ENCODE peak calls at places on chromosomes 6 and 20, in four cellular contexts. S is HCT116, O is K562, R is HepG2. K is an unnamed sample.

GRCh38 chr6:170344631-170345576 is 38.3 kb downstream of the FAM120B start:
- DNase-seq in S (peak; percentile 54), O (no peak), R (peak; percentile 55), K (no peak)

GRCh38 chr6:90328004-90328403 is 31.4 kb upstream of the BACH2 start:
- DNase-seq in S (no peak), O (no peak), R (no peak), K (peak; percentile 13)

GRCh38 chr6:53326372-53327016 is 22.3 kb downstream of the ELOVL5 start:
- DNase-seq in S (peak; percentile 85), O (no peak), R (no peak), K (peak; percentile 85)

GRCh38 chr20:50285376-50286173 is 94.9 kb downstream of the CEBPB start:
- DNase-seq in S (no peak), O (no peak), R (no peak), K (no peak)

GRCh38 chr6:25012657-25013056 is 76.9 kb upstream of the RIPOR2 start:
- DNase-seq in S (no peak), O (no peak), R (no peak), K (no peak)

GRCh38 chr20:36936341-36936740 is 15.2 kb downstream of the SAMHD1 start:
- DNase-seq in S (no peak), O (no peak), R (no peak), K (no peak)

GRCh38 chr6:43107344-43108062 is 31.4 kb downstream of the PTK7 start:
- DNase-seq in S (no peak), O (no peak), R (no peak), K (no peak)

GRCh38 chr20:48785256-48785655 is 42.5 kb downstream of the PREX1 start:
- DNase-seq in S (no peak), O (no peak), R (no peak), K (no peak)

GRCh38 chr6:81049425-81050042 is 702.9 kb downstream of the TENT5A start:
- DNase-seq in S (no peak), O (no peak), R (no peak), K (no peak)

GRCh38 chr20:59939879-59940128 is 301 bp downstream of the PPP1R3D start:
- DNase-seq in S (no peak), O (no peak), R (no peak), K (no peak)

GRCh38 chr20:19699132-19699971 is 58.7 kb upstream of the RIN2 start:
- DNase-seq in S (peak; percentile 10), O (no peak), R (no peak), K (no peak)

GRCh38 chr6:113381957-113382356 is 475.2 kb upstream of the MARCKS start:
- DNase-seq in S (no peak), O (no peak), R (no peak), K (no peak)
- TF ChIP-seq TCF7L2 in S (no peak), O (no peak), R (no peak), K (no peak)

GRCh38 chr6:7646394-7646793 is 56.4 kb downstream of the SNRNP48 start:
- DNase-seq in S (no peak), O (no peak), R (no peak), K (no peak)

GRCh38 chr6:7650876-7651275 is 60.9 kb downstream of the SNRNP48 start:
- DNase-seq in S (no peak), O (no peak), R (no peak), K (no peak)

GRCh38 chr6:7649037-7649810 is 59.2 kb downstream of the SNRNP48 start:
- DNase-seq in S (no peak), O (no peak), R (no peak), K (no peak)

GRCh38 chr6:7644394-7644793 is 54.4 kb downstream of the SNRNP48 start:
- DNase-seq in S (no peak), O (no peak), R (no peak), K (no peak)

DNA sequence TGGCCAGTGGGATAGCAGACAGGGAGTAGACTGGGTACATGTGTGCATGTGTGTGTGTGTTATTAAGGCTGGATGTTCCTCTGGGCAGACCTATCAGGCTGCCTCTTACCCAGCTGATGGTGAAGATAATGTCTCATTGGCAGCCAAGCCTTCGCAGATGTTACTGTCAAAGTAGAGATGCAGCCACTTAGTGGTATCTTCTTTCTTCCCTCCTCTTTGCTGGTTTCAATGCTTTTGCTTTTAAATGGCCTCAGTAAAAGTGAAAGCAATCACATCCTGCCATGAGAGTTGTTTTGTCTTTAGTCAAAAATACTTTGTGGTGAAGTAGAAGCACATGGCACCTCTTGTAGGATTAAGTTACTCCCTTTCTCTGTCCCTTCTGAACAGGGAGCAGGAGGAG is 57.5 kb downstream of the SNRNP48 start:
- DNase-seq in S (no peak), O (no peak), R (no peak), K (no peak)
- TF ChIP-seq TCF7L2 in S (no peak), O (no peak), R (no peak), K (no peak)

GRCh38 chr20:39702716-39703349 is 740.7 kb downstream of the DHX35 start:
- DNase-seq in S (no peak), O (no peak), R (no peak), K (no peak)

GRCh38 chr20:39700527-39700926 is 738.4 kb downstream of the DHX35 start:
- DNase-seq in S (no peak), O (no peak), R (no peak), K (no peak)

DNA sequence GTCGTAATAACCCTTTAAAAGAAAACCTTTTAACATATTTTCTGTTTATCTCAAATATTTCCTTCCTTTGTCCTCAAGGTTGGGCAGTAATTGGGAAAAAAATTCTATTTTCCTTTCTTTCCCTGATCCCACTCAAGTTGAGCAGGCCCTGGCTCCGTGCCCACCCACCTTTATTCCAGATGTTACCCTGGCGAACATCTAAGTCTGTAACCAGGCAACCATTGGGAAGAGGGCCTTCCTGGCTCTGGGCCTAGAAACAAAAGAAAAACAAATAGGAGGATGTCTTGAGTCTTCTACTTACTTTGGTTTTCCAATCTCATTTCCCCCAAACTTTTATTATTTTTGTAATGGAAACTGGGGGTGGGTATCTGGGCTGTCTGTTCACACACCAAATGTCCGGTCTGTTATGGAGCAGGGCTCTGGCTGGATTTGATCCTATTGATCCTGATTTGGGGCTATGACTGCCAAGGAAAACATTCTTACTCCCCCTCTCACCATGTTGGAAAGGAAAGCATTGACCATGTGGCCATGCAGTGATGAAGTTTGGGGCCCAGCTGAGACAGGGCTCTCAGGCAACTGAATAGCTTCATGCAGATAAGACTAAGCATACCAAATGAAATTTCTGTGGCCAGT is 744.1 kb downstream of the DHX35 start:
- DNase-seq in S (no peak), O (no peak), R (no peak), K (no peak)
- TF ChIP-seq TCF7L2 in S (no peak), O (no peak), R (no peak), K (no peak)

GRCh38 chr6:150038202-150038830 is 13.0 kb upstream of the RAET1L start:
- DNase-seq in S (no peak), O (no peak), R (no peak), K (no peak)
- TF ChIP-seq TCF7L2 in S (no peak), O (no peak), R (no peak), K (no peak)

GRCh38 chr6:6842301-6842700 is 253.8 kb downstream of the LY86 start:
- DNase-seq in S (no peak), O (no peak), R (no peak), K (no peak)

GRCh38 chr6:6844451-6844974 is 256.0 kb downstream of the LY86 start:
- DNase-seq in S (no peak), O (no peak), R (no peak), K (no peak)

GRCh38 chr6:6843777-6844176 is 255.3 kb downstream of the LY86 start:
- DNase-seq in S (no peak), O (no peak), R (no peak), K (no peak)

GRCh38 chr6:6841571-6841970 is 253.1 kb downstream of the LY86 start:
- DNase-seq in S (no peak), O (no peak), R (no peak), K (no peak)

DNA sequence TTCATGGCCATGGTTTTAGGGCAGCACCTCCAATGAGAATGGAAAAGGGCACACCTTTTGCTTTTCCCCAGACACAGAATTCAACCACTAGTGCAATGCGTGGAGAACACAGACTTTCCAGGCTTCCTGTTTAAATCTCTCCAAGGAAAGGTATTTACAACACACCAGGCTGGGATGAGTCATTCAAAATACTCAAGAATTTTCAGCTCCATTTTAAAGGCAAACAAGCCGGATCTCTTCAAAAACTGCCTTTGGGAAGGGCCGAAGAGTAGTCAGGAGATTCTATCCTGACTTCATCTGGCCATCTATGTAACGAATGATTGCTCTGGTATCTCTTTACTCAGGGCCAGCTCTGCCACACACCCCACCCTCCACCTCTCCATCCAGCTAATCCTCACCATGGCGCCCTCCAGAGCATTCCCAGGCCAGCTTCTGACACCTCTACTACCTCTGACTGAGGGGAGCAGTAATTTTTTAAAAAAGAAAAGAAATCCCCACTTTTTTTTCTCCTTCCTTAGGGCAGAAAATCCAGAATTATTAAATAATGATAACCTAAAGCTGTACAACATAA is 254.6 kb downstream of the LY86 start:
- DNase-seq in S (no peak), O (no peak), R (no peak), K (no peak)
- TF ChIP-seq TCF7L2 in S (no peak), O (no peak), R (no peak), K (no peak)

DNA sequence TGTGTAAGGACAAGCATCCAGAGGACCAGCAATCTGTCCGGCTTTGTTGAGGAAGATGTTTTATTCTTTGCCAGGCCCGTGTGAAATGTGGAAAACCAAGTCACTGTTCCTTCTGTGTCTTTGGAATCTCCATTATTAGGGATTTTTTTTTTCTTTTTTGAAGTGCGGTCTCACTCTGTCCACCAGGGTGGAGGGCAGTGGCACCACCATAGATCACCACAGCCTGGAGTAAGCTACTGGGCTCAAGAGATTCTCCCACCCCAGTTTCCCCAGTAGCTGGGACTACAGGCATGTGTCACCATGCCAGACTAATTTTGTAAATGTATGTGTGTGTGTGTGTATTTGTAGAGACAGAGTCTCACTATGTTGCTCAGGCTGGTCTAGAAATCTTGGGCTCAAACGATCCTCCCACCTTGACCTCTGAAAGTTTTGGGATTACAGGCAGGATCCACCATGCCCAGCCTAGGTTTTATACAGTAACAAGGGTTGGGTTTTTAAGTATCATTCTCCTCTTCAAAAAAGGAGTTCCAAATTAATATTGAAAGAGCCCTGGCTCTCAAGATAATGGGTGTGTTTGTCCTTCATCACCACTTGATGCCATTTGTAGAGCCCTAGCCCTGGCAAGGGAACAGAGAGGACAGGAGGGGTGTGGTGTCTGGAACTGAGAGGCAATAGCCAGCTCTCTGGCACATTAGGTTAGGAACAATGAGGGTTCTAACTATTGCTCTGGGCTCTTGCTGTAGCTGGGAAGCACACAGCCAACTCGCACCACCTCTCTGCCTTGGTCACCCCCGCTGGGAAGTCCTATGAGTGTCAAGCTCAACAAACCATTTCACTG is 3.1 kb downstream of the LAMP5 start:
- DNase-seq in S (no peak), O (no peak), R (no peak), K (no peak)
- TF ChIP-seq TCF7L2 in S (no peak), O (no peak), R (no peak), K (no peak)

GRCh38 chr6:44487002-44487401 is 99.5 kb downstream of the CDC5L start:
- DNase-seq in S (no peak), O (no peak), R (no peak), K (no peak)

GRCh38 chr6:44489912-44490604 is 102.6 kb downstream of the CDC5L start:
- DNase-seq in S (peak; percentile 16), O (no peak), R (no peak), K (peak; percentile 81)

GRCh38 chr6:44486002-44486421 is 98.5 kb downstream of the CDC5L start:
- DNase-seq in S (no peak), O (no peak), R (no peak), K (no peak)

GRCh38 chr6:44485601-44486000 is 98.1 kb downstream of the CDC5L start:
- DNase-seq in S (no peak), O (no peak), R (no peak), K (no peak)

DNA sequence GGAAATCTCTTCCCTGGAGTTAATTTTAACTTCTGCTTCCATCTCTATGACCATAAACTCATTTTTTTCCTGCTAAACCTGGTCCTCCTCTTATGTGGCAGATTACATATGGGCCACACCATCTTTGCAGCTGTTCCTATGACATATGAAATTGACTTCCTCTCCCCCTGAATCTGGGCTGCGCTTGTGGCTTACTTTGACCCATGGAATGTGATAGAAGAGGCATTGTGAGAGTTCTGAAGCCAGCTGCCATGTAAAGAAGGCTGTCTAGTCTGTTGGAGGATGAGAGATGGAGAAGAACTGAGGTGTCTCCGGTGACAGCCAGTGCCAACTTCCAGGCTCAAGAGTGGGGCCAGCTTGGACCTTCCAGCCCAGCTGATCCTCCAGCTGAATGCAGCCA is 100.1 kb downstream of the CDC5L start:
- DNase-seq in S (no peak), O (no peak), R (no peak), K (no peak)
- TF ChIP-seq TCF7L2 in S (no peak), O (no peak), R (no peak), K (no peak)